ENCODE peak calls at places on chromosomes 16 and 17, in ten cellular contexts. Y is hepatic stellate cell; G is activated naive CD4-positive, alpha-beta T cell; C is endothelial cell; T is CD4-positive, alpha-beta T cell; K is stromal cell of bone marrow; M is DMS153; Q is ELF-1; P is stimulated activated CD8-positive, alpha-beta memory T cell treated with anti-CD3 and anti-CD28 coated beads, Interleukin-7, amount 100 ng/mL, for 1 hour; R is activated gamma-delta T cell treated with anti-CD3 and anti-CD28 coated beads, Interleukin-2, amount 50 U/mL, for 16 hours. H is an unnamed sample.
A peak's percentile ranks its signal among the peaks of the same experiment; 100 is the strongest.

GRCh38 chr17:1625053-1625452 is 3.6 kb downstream of the SLC43A2 start:
- DNase-seq in Y (no peak), G (no peak), C (no peak), T (no peak), K (no peak), M (no peak), Q (no peak), P (no peak), R (no peak), H (no peak)

GRCh38 chr17:18960803-18961511 is 9.0 kb downstream of the SLC5A10 start:
- DNase-seq in Y (peak; percentile 85), G (peak; percentile 66), C (peak; percentile 94), T (peak; percentile 65), K (no peak), M (peak; percentile 12), Q (peak; percentile 95), P (peak; percentile 71), R (peak; percentile 68), H (peak; percentile 90)

GRCh38 chr17:80720624-80721577 is 176.3 kb downstream of the RPTOR start:
- DNase-seq in Y (no peak), G (peak; percentile 18), C (peak; percentile 28), T (peak; percentile 54), K (no peak), M (peak; percentile 52), Q (no peak), P (peak; percentile 27), R (peak; percentile 50), H (no peak)

GRCh38 chr17:21250719-21251305 is 2.4 kb downstream of the NATD1 start:
- DNase-seq in Y (no peak), G (no peak), C (no peak), T (no peak), K (no peak), M (no peak), Q (peak; percentile 59), P (no peak), R (no peak), H (no peak)

GRCh38 chr17:81329927-81330883 is 35.1 kb upstream of the SLC38A10 start:
- DNase-seq in Y (no peak), G (no peak), C (no peak), T (no peak), K (no peak), M (no peak), Q (peak; percentile 73), P (no peak), R (no peak), H (peak; percentile 40)

GRCh38 chr16:71479420-71479819 is 9.7 kb downstream of the ZNF19 start:
- DNase-seq in Y (peak; percentile 36), G (no peak), C (peak; percentile 27), T (no peak), K (no peak), M (no peak), Q (peak; percentile 34), P (no peak), R (no peak), H (peak; percentile 77)

GRCh38 chr16:48121276-48121675 is 34.5 kb downstream of the ABCC12 start:
- DNase-seq in Y (no peak), G (no peak), C (no peak), T (no peak), K (no peak), M (no peak), Q (no peak), P (no peak), R (no peak), H (no peak)

GRCh38 chr17:40953876-40954275 is 12.9 kb downstream of the KRT39 start:
- DNase-seq in Y (no peak), G (no peak), C (no peak), T (no peak), K (peak; percentile 89), M (no peak), Q (no peak), P (no peak), R (no peak), H (no peak)

GRCh38 chr17:50009282-50009681 is 14.3 kb upstream of the DLX3 start:
- DNase-seq in Y (no peak), G (no peak), C (no peak), T (no peak), K (no peak), M (no peak), Q (no peak), P (no peak), R (no peak), H (no peak)

GRCh38 chr16:49992825-49993224 is 32.2 kb upstream of the CNEP1R1 start:
- DNase-seq in Y (no peak), G (no peak), C (no peak), T (no peak), K (no peak), M (no peak), Q (no peak), P (no peak), R (no peak), H (no peak)

GRCh38 chr16:77974883-77975282 is 47.5 kb upstream of the CLEC3A start:
- DNase-seq in Y (no peak), G (no peak), C (peak; percentile 46), T (no peak), K (no peak), M (peak; percentile 44), Q (peak; percentile 81), P (no peak), R (no peak), H (peak; percentile 68)

GRCh38 chr17:7914771-7915610 is 1.1 kb downstream of the RNF227 start:
- DNase-seq in Y (peak; percentile 35), G (no peak), C (no peak), T (no peak), K (no peak), M (no peak), Q (no peak), P (no peak), R (no peak), H (no peak)

GRCh38 chr16:2076072-2076865 is 28.5 kb downstream of the TSC2 start:
- DNase-seq in Y (no peak), G (no peak), C (no peak), T (no peak), K (no peak), M (no peak), Q (no peak), P (no peak), R (no peak), H (no peak)

GRCh38 chr16:58197314-58198012 is 443 bp downstream of the CSNK2A2 start:
- DNase-seq in Y (peak; percentile 15), G (no peak), C (peak; percentile 15), T (no peak), K (no peak), M (no peak), Q (no peak), P (no peak), R (no peak), H (peak; percentile 30)

GRCh38 chr16:88451586-88452484 is 1.2 kb upstream of the ZFPM1 start:
- DNase-seq in Y (no peak), G (no peak), C (no peak), T (no peak), K (no peak), M (no peak), Q (no peak), P (no peak), R (no peak), H (no peak)

GRCh38 chr16:82639666-82640336 is 13.0 kb downstream of the CDH13 start:
- DNase-seq in Y (no peak), G (no peak), C (peak; percentile 76), T (peak; percentile 44), K (no peak), M (peak; percentile 37), Q (peak; percentile 67), P (peak; percentile 20), R (no peak), H (peak; percentile 78)

GRCh38 chr17:1365445-1366039 is 34.5 kb downstream of the YWHAE start:
- DNase-seq in Y (peak; percentile 67), G (peak; percentile 16), C (peak; percentile 56), T (peak; percentile 51), K (peak; percentile 69), M (peak; percentile 1), Q (peak; percentile 73), P (peak; percentile 17), R (peak; percentile 36), H (peak; percentile 92)

GRCh38 chr16:7992616-7993015 is 597.7 kb downstream of the TMEM114 start:
- DNase-seq in Y (no peak), G (no peak), C (no peak), T (no peak), K (no peak), M (no peak), Q (no peak), P (no peak), R (no peak), H (no peak)

GRCh38 chr16:59683709-59684108 is 949.6 kb upstream of the GOT2 start:
- DNase-seq in Y (no peak), G (no peak), C (no peak), T (no peak), K (no peak), M (no peak), Q (no peak), P (no peak), R (no peak), H (no peak)

H was measured in GM23338.